ENCODE peak calls at places on chromosome 13, in four cellular contexts. One of them, this sample, is unnamed.

GRCh38 chr13:108460043-108460442 is 169.4 kb upstream of the MYO16 start:
- DNase-seq in heart left ventricle: no peak
- DNase-seq in A549: no peak
- DNase-seq in activated B cell treated with CpG ODN at 0.5 μM for 24 hours: no peak
- DNase-seq in this sample: no peak

GRCh38 chr13:85265296-85265695 is 533.9 kb downstream of the SLITRK6 start:
- DNase-seq in A549: no peak
- DNase-seq in heart left ventricle: no peak
- DNase-seq in activated B cell treated with CpG ODN at 0.5 μM for 24 hours: no peak
- DNase-seq in this sample: no peak

GRCh38 chr13:102608944-102609343 is 12.2 kb downstream of the TPP2 start:
- DNase-seq in A549: no peak
- DNase-seq in heart left ventricle: no peak
- DNase-seq in activated B cell treated with CpG ODN at 0.5 μM for 24 hours: no peak
- DNase-seq in this sample: no peak

GRCh38 chr13:79581870-79582315 is 100.9 kb downstream of the NDFIP2 start:
- DNase-seq in heart left ventricle: peak
- DNase-seq in A549: no peak
- DNase-seq in activated B cell treated with CpG ODN at 0.5 μM for 24 hours: no peak
- DNase-seq in this sample: no peak

GRCh38 chr13:29749401-29750177 is 100.8 kb downstream of the UBL3 start:
- DNase-seq in A549: no peak
- DNase-seq in heart left ventricle: no peak
- DNase-seq in activated B cell treated with CpG ODN at 0.5 μM for 24 hours: no peak
- DNase-seq in this sample: no peak

GRCh38 chr13:100550433-100550832 is 38.2 kb downstream of the GGACT start:
- DNase-seq in activated B cell treated with CpG ODN at 0.5 μM for 24 hours: no peak
- DNase-seq in heart left ventricle: peak
- DNase-seq in A549: no peak
- DNase-seq in this sample: no peak

GRCh38 chr13:113178070-113178895 is 19.8 kb downstream of the PROZ start:
- DNase-seq in activated B cell treated with CpG ODN at 0.5 μM for 24 hours: no peak
- DNase-seq in A549: no peak
- DNase-seq in heart left ventricle: no peak
- DNase-seq in this sample: no peak

GRCh38 chr13:106129273-106129672 is 406.2 kb downstream of the EFNB2 start:
- DNase-seq in heart left ventricle: no peak
- DNase-seq in activated B cell treated with CpG ODN at 0.5 μM for 24 hours: no peak
- DNase-seq in A549: peak
- DNase-seq in this sample: no peak

GRCh38 chr13:97432232-97432916 is 1.6 kb upstream of the RAP2A start:
- DNase-seq in heart left ventricle: no peak
- DNase-seq in activated B cell treated with CpG ODN at 0.5 μM for 24 hours: no peak
- DNase-seq in A549: no peak
- DNase-seq in this sample: no peak

GRCh38 chr13:74132768-74133656 is 1.2 kb downstream of the KLF12 start:
- DNase-seq in A549: peak
- DNase-seq in heart left ventricle: peak
- DNase-seq in activated B cell treated with CpG ODN at 0.5 μM for 24 hours: peak
- DNase-seq in this sample: peak

GRCh38 chr13:41222259-41222852 is 28.0 kb upstream of the KBTBD7 start:
- DNase-seq in A549: peak
- DNase-seq in heart left ventricle: peak
- DNase-seq in activated B cell treated with CpG ODN at 0.5 μM for 24 hours: no peak
- DNase-seq in this sample: peak

GRCh38 chr13:43023244-43023931 is at the start of gene DNAJC15:
- DNase-seq in A549: no peak
- DNase-seq in heart left ventricle: peak
- DNase-seq in activated B cell treated with CpG ODN at 0.5 μM for 24 hours: peak
- DNase-seq in this sample: peak

GRCh38 chr13:112445411-112446271 is 69.5 kb downstream of the SPACA7 start:
- DNase-seq in heart left ventricle: no peak
- DNase-seq in A549: no peak
- DNase-seq in activated B cell treated with CpG ODN at 0.5 μM for 24 hours: no peak
- DNase-seq in this sample: no peak

GRCh38 chr13:65597839-65598818 is 1632.0 kb downstream of the PCDH9 start:
- DNase-seq in activated B cell treated with CpG ODN at 0.5 μM for 24 hours: no peak
- DNase-seq in A549: peak
- DNase-seq in heart left ventricle: no peak
- DNase-seq in this sample: no peak

GRCh38 chr13:52162279-52163101 is 3.1 kb upstream of the NEK3 start:
- DNase-seq in A549: no peak
- DNase-seq in activated B cell treated with CpG ODN at 0.5 μM for 24 hours: no peak
- DNase-seq in heart left ventricle: no peak
- DNase-seq in this sample: no peak

GRCh38 chr13:94901070-94901469 is 188.7 kb upstream of the SOX21 start:
- DNase-seq in activated B cell treated with CpG ODN at 0.5 μM for 24 hours: no peak
- DNase-seq in heart left ventricle: no peak
- DNase-seq in A549: no peak
- DNase-seq in this sample: no peak

GRCh38 chr13:44425041-44425814 is 51.6 kb downstream of the SERP2 start:
- DNase-seq in heart left ventricle: no peak
- DNase-seq in A549: no peak
- DNase-seq in activated B cell treated with CpG ODN at 0.5 μM for 24 hours: no peak
- DNase-seq in this sample: no peak

GRCh38 chr13:54950546-54950945 is 1921.9 kb downstream of the OLFM4 start:
- DNase-seq in A549: no peak
- DNase-seq in activated B cell treated with CpG ODN at 0.5 μM for 24 hours: no peak
- DNase-seq in heart left ventricle: no peak
- DNase-seq in this sample: no peak
- TF ChIP-seq CTCF in A549: no peak
- TF ChIP-seq CTCF in activated B cell treated with CpG ODN at 0.5 μM for 24 hours: no peak
- TF ChIP-seq CTCF in heart left ventricle: no peak
- TF ChIP-seq CTCF in this sample: no peak

DNA sequence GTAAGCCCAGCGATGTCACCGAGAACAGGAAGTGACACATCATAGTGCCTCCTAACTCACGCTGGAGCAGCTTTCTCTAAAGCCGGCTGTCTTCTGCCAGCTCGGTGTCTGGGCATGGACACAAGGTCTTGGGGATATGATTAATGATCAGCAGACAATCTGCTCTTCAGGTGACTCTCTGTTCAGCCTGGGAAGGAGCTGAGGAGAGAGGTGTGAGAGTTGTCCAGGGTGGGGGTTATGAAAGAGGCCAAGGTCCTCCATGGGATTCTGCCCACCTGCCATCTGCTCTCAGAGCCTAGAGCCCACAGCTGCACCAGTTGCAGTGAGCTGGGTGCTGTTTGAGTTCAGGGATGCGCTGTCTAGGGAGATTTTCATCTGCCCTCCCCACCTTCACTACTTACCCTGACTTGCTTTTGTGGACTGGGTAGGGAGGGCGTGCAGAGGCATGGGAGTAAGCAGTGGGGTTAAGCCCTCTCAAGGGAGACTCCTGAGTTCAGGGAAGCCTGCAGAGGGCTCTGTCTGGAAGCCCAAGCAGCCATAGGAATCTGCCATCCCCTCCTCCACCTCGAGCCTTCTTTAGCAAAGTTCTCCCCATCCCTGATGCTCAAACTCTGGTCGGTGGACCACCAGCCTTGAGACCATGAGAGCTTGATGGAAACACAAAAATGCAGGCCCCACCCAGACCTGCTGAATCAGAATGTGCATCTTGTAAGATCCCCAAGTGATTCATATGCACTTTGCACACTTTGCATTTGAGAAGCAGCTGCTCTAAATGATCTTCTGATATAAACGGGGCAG is 539.7 kb downstream of the RFC3 start:
- DNase-seq in heart left ventricle: no peak
- DNase-seq in A549: peak
- DNase-seq in activated B cell treated with CpG ODN at 0.5 μM for 24 hours: no peak
- DNase-seq in this sample: no peak
- TF ChIP-seq CTCF in heart left ventricle: no peak
- TF ChIP-seq CTCF in A549: no peak
- TF ChIP-seq CTCF in activated B cell treated with CpG ODN at 0.5 μM for 24 hours: no peak
- TF ChIP-seq CTCF in this sample: no peak

GRCh38 chr13:31045621-31046081 is 113.2 kb downstream of the TEX26 start:
- DNase-seq in heart left ventricle: peak
- DNase-seq in activated B cell treated with CpG ODN at 0.5 μM for 24 hours: no peak
- DNase-seq in A549: peak
- DNase-seq in this sample: peak

GRCh38 chr13:31046711-31047279 is 114.3 kb downstream of the TEX26 start:
- DNase-seq in heart left ventricle: peak
- DNase-seq in activated B cell treated with CpG ODN at 0.5 μM for 24 hours: no peak
- DNase-seq in A549: no peak
- DNase-seq in this sample: no peak

GRCh38 chr13:31042501-31043165 is 110.2 kb downstream of the TEX26 start:
- DNase-seq in activated B cell treated with CpG ODN at 0.5 μM for 24 hours: no peak
- DNase-seq in heart left ventricle: no peak
- DNase-seq in A549: no peak
- DNase-seq in this sample: no peak

GRCh38 chr13:31043891-31044657 is 111.6 kb downstream of the TEX26 start:
- DNase-seq in activated B cell treated with CpG ODN at 0.5 μM for 24 hours: peak
- DNase-seq in A549: peak
- DNase-seq in heart left ventricle: peak
- DNase-seq in this sample: peak

GRCh38 chr13:31044658-31045620 is 112.5 kb downstream of the TEX26 start:
- DNase-seq in A549: no peak
- DNase-seq in heart left ventricle: no peak
- DNase-seq in activated B cell treated with CpG ODN at 0.5 μM for 24 hours: no peak
- DNase-seq in this sample: no peak
- TF ChIP-seq CTCF in A549: no peak
- TF ChIP-seq CTCF in heart left ventricle: peak
- TF ChIP-seq CTCF in activated B cell treated with CpG ODN at 0.5 μM for 24 hours: no peak
- TF ChIP-seq CTCF in this sample: no peak

GRCh38 chr13:45737571-45738002 is 35.5 kb downstream of the CBY2 start:
- DNase-seq in A549: peak
- DNase-seq in activated B cell treated with CpG ODN at 0.5 μM for 24 hours: no peak
- DNase-seq in heart left ventricle: no peak
- DNase-seq in this sample: peak
- TF ChIP-seq CTCF in A549: no peak
- TF ChIP-seq CTCF in activated B cell treated with CpG ODN at 0.5 μM for 24 hours: no peak
- TF ChIP-seq CTCF in heart left ventricle: peak
- TF ChIP-seq CTCF in this sample: peak

DNA sequence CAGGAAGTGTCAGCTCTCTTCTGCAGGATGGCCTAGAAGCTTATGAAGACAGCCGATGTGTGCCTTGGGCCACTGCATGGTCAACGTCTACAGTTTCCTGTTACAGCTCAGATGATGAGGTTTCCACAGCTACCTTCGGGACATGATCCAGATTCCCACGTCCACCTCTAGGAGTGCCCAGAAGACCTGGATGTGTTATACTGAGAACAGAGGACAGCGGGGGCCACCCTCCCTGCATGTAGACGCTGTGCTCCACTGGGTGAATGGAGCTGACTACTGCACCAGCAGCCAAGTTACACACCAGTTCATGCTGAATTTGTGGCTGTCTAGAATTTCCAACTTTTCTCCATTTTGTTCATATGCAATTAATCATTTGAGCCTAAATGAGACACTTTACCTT is 78.5 kb upstream of the MTIF3 start:
- DNase-seq in A549: no peak
- DNase-seq in heart left ventricle: no peak
- DNase-seq in activated B cell treated with CpG ODN at 0.5 μM for 24 hours: no peak
- DNase-seq in this sample: no peak
- TF ChIP-seq CTCF in A549: no peak
- TF ChIP-seq CTCF in heart left ventricle: no peak
- TF ChIP-seq CTCF in activated B cell treated with CpG ODN at 0.5 μM for 24 hours: no peak
- TF ChIP-seq CTCF in this sample: no peak

GRCh38 chr13:111211789-111212516 is 96.8 kb downstream of the ARHGEF7 start:
- DNase-seq in heart left ventricle: no peak
- DNase-seq in activated B cell treated with CpG ODN at 0.5 μM for 24 hours: no peak
- DNase-seq in A549: no peak
- DNase-seq in this sample: no peak

GRCh38 chr13:111210082-111210481 is 95.0 kb downstream of the ARHGEF7 start:
- DNase-seq in heart left ventricle: no peak
- DNase-seq in A549: no peak
- DNase-seq in activated B cell treated with CpG ODN at 0.5 μM for 24 hours: no peak
- DNase-seq in this sample: no peak

GRCh38 chr13:111209613-111210012 is 94.5 kb downstream of the ARHGEF7 start:
- DNase-seq in A549: no peak
- DNase-seq in heart left ventricle: no peak
- DNase-seq in activated B cell treated with CpG ODN at 0.5 μM for 24 hours: no peak
- DNase-seq in this sample: no peak

GRCh38 chr13:111210945-111211469 is 95.9 kb downstream of the ARHGEF7 start:
- DNase-seq in heart left ventricle: no peak
- DNase-seq in activated B cell treated with CpG ODN at 0.5 μM for 24 hours: no peak
- DNase-seq in A549: no peak
- DNase-seq in this sample: no peak

DNA sequence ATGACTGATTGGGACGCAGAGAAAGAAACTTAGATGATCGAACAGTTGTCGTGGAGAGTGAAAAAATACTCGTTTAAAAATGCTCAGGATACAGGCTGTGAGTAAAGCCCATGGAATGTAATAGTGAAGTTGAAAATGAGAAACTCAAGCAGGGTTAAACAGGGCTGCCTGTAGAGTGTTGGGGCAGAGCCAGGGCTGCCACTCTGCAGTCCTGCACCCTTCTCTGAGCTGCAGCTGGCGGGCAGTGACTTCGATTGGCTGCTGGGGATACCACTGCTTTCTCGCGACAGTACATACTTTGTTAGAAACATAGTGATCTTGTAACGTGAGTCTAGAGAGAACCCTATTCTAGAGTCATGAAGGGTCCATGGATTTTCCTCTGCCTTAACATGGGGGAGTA is 95.4 kb downstream of the ARHGEF7 start:
- DNase-seq in heart left ventricle: no peak
- DNase-seq in A549: no peak
- DNase-seq in activated B cell treated with CpG ODN at 0.5 μM for 24 hours: no peak
- DNase-seq in this sample: no peak
- TF ChIP-seq CTCF in heart left ventricle: no peak
- TF ChIP-seq CTCF in A549: no peak
- TF ChIP-seq CTCF in activated B cell treated with CpG ODN at 0.5 μM for 24 hours: no peak
- TF ChIP-seq CTCF in this sample: no peak

GRCh38 chr13:59696229-59696628 is 467.5 kb downstream of the DIAPH3 start:
- DNase-seq in activated B cell treated with CpG ODN at 0.5 μM for 24 hours: no peak
- DNase-seq in heart left ventricle: no peak
- DNase-seq in A549: no peak
- DNase-seq in this sample: no peak
- TF ChIP-seq CTCF in activated B cell treated with CpG ODN at 0.5 μM for 24 hours: no peak
- TF ChIP-seq CTCF in heart left ventricle: no peak
- TF ChIP-seq CTCF in A549: no peak
- TF ChIP-seq CTCF in this sample: no peak

This sample was measured in GM10248.